ENCODE peak calls at places on chromosomes 5 and 9, in nine cellular contexts. C, D, L, K, R, V, N, T and M are unnamed samples. For H3K36me3, the result is how much of the 10 kb centered on the place peaks cover.

GRCh38 chr9:115517335-115518075 is 399.5 kb upstream of the TNC start:
- DNase-seq in C (no peak), D (no peak), L (no peak), K (no peak), R (no peak), V (no peak), N (peak), T (no peak), M (no peak)

GRCh38 chr5:145681216-145681615 is 153.9 kb downstream of the PRELID2 start:
- DNase-seq in C (no peak), D (no peak), L (no peak), K (no peak), R (no peak), V (no peak), N (no peak), T (no peak), M (no peak)

GRCh38 chr5:78755822-78756429 is 107.4 kb upstream of the LHFPL2 start:
- DNase-seq in C (no peak), D (no peak), L (no peak), K (no peak), R (no peak), V (no peak), N (peak), T (no peak), M (no peak)

GRCh38 chr5:82349651-82350050 is 71.5 kb upstream of the RPS23 start:
- DNase-seq in C (peak), D (no peak), L (no peak), K (no peak), R (no peak), V (no peak), N (peak), T (no peak), M (no peak)

GRCh38 chr5:37900692-37901091 is 60.9 kb upstream of the GDNF start:
- DNase-seq in C (peak), D (peak), L (no peak), K (peak), R (peak), V (peak), N (peak), T (peak), M (peak)

GRCh38 chr5:104015765-104016164 is 453.2 kb upstream of the NUDT12 start:
- DNase-seq in C (no peak), D (no peak), L (no peak), K (no peak), R (no peak), V (no peak), N (no peak), T (no peak), M (no peak)

GRCh38 chr9:95143591-95144561 is 173.6 kb downstream of the FANCC start:
- DNase-seq in C (peak), D (peak), L (no peak), K (peak), R (peak), V (no peak), N (peak), T (peak), M (peak)

GRCh38 chr5:54658014-54658413 is 140.5 kb downstream of the SNX18 start:
- DNase-seq in C (no peak), D (no peak), L (no peak), K (no peak), R (no peak), V (peak), N (peak), T (no peak), M (peak)

GRCh38 chr9:121896545-121896943 is 196.6 kb downstream of the TTLL11 start:
- DNase-seq in C (no peak), D (no peak), L (no peak), K (no peak), R (no peak), V (no peak), N (no peak), T (no peak), M (no peak)

GRCh38 chr5:6686916-6687409 is 26.3 kb upstream of the TENT4A start:
- DNase-seq in C (peak), D (no peak), L (no peak), K (no peak), R (peak), V (peak), N (peak), T (no peak), M (peak)

GRCh38 chr5:103041071-103041676 is 78.8 kb downstream of the GIN1 start:
- DNase-seq in C (no peak), D (no peak), L (peak), K (no peak), R (no peak), V (no peak), N (peak), T (no peak), M (no peak)

GRCh38 chr5:137604348-137605095 is 105.4 kb upstream of the SPOCK1 start:
- DNase-seq in C (no peak), D (no peak), L (no peak), K (no peak), R (no peak), V (no peak), N (no peak), T (no peak), M (no peak)

GRCh38 chr5:65100846-65101678 is 332.3 kb downstream of the CWC27 start:
- DNase-seq in C (peak), D (peak), L (peak), K (peak), R (peak), V (peak), N (peak), T (peak), M (peak)

GRCh38 chr5:33238826-33239670 is 201.7 kb upstream of the TARS1 start:
- DNase-seq in C (no peak), D (no peak), L (no peak), K (no peak), R (no peak), V (no peak), N (no peak), T (no peak), M (no peak)

GRCh38 chr9:21688108-21689102 is 114.0 kb upstream of the MTAP start:
- DNase-seq in C (peak), D (no peak), L (peak), K (no peak), R (peak), V (peak), N (peak), T (peak), M (peak)

GRCh38 chr9:85200726-85201402 is 531.3 kb downstream of the NTRK2 start:
- DNase-seq in C (peak), D (no peak), L (no peak), K (no peak), R (peak), V (peak), N (no peak), T (peak), M (no peak)

GRCh38 chr9:9598723-9599122 is 1014.1 kb downstream of the PTPRD start:
- DNase-seq in C (no peak), D (no peak), L (no peak), K (no peak), R (no peak), V (no peak), N (no peak), T (no peak), M (no peak)

GRCh38 chr5:148620696-148621095 is 33.6 kb downstream of the HTR4 start:
- DNase-seq in C (no peak), D (no peak), L (no peak), K (no peak), R (no peak), V (no peak), N (no peak), T (no peak), M (no peak)

GRCh38 chr9:138043061-138043410 is 165.5 kb downstream of the CACNA1B start:
- DNase-seq in C (no peak), D (no peak), L (no peak), K (no peak), R (no peak), V (no peak), N (no peak), T (peak), M (no peak)

GRCh38 chr5:133449181-133449580 is 163.2 kb downstream of the FSTL4 start:
- DNase-seq in C (no peak), D (no peak), L (no peak), K (no peak), R (no peak), V (no peak), N (no peak), T (no peak), M (no peak)

GRCh38 chr9:33815781-33816180 is 1.2 kb upstream of the UBE2R2 start:
- DNase-seq in C (no peak), D (no peak), L (no peak), K (no peak), R (no peak), V (no peak), N (no peak), T (no peak), M (no peak)

GRCh38 chr9:89398651-89399050 is 80.4 kb downstream of the SECISBP2 start:
- DNase-seq in C (no peak), D (no peak), L (no peak), K (no peak), R (no peak), V (no peak), N (no peak), T (no peak), M (no peak)

GRCh38 chr9:127556871-127557270 is 55.2 kb upstream of the STXBP1 start:
- DNase-seq in C (no peak), D (no peak), L (no peak), K (no peak), R (no peak), V (no peak), N (no peak), T (no peak), M (no peak)

GRCh38 chr5:93594591-93595419 is 11.8 kb downstream of the NR2F1 start:
- DNase-seq in C (no peak), D (no peak), L (no peak), K (no peak), R (no peak), V (no peak), N (no peak), T (no peak), M (no peak)

GRCh38 chr5:93598141-93598996 is 15.3 kb downstream of the NR2F1 start:
- DNase-seq in C (no peak), D (no peak), L (no peak), K (no peak), R (no peak), V (no peak), N (no peak), T (no peak), M (no peak)

GRCh38 chr5:93595420-93596136 is 12.6 kb downstream of the NR2F1 start:
- DNase-seq in C (no peak), D (no peak), L (no peak), K (no peak), R (no peak), V (no peak), N (no peak), T (no peak), M (no peak)

GRCh38 chr5:93596676-93597441 is 13.8 kb downstream of the NR2F1 start:
- DNase-seq in C (peak), D (no peak), L (no peak), K (no peak), R (no peak), V (no peak), N (no peak), T (peak), M (no peak)

DNA sequence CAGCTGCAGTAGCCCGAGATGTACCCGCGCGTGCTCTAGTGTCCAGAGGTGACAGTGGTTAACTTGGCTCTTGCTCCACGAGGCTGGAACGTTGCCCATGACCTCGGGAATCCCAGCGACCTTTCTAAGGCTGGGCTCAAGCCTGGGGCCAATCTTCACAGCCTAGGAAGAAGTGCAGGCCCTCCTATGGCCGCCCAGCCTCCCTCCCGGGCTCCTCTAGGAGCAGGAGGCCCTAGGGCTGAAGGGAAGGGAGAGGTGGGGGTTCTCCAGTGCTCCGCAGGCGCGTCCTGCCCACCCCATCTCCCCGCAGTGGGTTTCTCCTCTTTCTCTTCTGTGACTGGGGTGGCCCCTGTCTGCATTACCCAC is 13.3 kb downstream of the NR2F1 start:
- DNase-seq in C (no peak), D (no peak), L (no peak), K (no peak), R (no peak), V (no peak), N (no peak), T (no peak), M (no peak)
- H3K36me3 ChIP-seq in C (under half), D (under half), L (under half), K (under half), R (under half), V (under half), N (under half), T (under half), M (under half)

DNA sequence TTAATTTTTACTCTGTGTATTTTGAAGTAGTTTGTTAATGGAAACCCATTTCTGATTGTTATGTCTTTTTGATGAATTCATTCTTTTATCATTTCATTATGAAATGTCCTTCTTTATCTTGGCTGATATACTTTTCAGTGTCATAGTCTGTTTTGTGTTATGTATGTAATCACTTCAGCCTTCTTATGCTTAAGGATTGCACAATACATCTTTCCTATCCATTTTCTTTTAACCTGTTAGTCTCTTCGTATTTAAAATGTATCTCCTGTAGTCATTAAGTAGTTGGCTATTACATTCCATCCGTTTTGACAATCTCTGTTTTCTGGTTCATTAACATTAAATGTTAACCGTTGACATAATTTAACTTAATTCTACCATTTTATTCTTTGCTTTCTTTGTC is 344.6 kb upstream of the CTNND2 start:
- DNase-seq in C (no peak), D (no peak), L (no peak), K (no peak), R (no peak), V (no peak), N (no peak), T (no peak), M (no peak)
- H3K36me3 ChIP-seq in C (under half), D (under half), L (under half), K (under half), R (under half), V (under half), N (under half), T (under half), M (under half)

GRCh38 chr5:135391123-135391868 is 7.7 kb downstream of the MACROH2A1 start:
- DNase-seq in C (no peak), D (no peak), L (no peak), K (no peak), R (no peak), V (peak), N (peak), T (no peak), M (no peak)

GRCh38 chr5:135392256-135392655 is 6.8 kb downstream of the MACROH2A1 start:
- DNase-seq in C (no peak), D (no peak), L (no peak), K (no peak), R (no peak), V (peak), N (peak), T (no peak), M (no peak)

GRCh38 chr5:135393229-135393628 is 5.8 kb downstream of the MACROH2A1 start:
- DNase-seq in C (no peak), D (no peak), L (no peak), K (no peak), R (no peak), V (no peak), N (no peak), T (no peak), M (no peak)

GRCh38 chr5:135393691-135394090 is 5.3 kb downstream of the MACROH2A1 start:
- DNase-seq in C (no peak), D (no peak), L (no peak), K (no peak), R (no peak), V (no peak), N (peak), T (no peak), M (no peak)

DNA sequence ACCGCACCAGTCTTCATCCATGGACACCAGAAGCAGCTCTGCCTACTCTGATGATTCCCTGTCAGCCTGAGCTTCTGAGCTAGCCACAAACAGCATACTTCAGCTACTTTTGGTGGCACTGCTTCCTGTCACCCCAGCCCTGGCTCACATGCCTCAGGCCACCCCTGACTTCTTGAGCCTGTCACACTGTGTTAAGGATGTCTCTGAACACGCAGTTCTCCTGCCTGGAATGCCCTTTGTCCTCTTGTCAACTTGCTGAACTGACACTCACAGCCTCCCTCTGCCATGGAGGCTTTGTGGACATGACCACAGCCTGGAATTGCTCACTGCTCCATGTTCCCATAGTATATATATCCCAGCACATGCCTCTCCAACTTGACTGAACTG is 7.2 kb downstream of the MACROH2A1 start:
- DNase-seq in C (no peak), D (peak), L (no peak), K (no peak), R (no peak), V (no peak), N (no peak), T (no peak), M (no peak)
- H3K36me3 ChIP-seq in C (under half), D (under half), L (under half), K (under half), R (under half), V (under half), N (under half), T (under half), M (under half)

DNA sequence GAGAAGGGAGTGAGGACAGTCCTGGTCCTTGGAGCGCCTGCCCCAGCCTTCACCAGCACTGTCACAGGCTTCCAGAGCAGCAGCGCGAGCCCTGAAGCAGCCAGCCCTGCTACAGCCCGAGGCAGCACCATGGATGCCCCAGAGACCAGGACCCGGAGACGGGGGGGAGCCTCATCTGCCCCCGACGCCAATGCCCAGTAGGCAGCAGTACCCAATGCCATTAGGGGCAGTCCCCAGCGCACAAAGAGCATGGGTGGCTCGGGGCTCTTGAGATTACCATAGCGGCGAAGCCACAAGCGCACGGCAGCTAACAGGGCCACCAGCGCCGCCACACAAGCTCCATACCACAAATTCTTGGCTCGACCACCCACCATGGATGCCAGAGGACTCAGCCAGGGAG is 4.9 kb downstream of the PIGO start:
- DNase-seq in C (no peak), D (no peak), L (no peak), K (no peak), R (no peak), V (no peak), N (no peak), T (no peak), M (no peak)
- H3K36me3 ChIP-seq in C (under half), D (half or more), L (under half), K (under half), R (under half), V (under half), N (half or more), T (under half), M (under half)

DNA sequence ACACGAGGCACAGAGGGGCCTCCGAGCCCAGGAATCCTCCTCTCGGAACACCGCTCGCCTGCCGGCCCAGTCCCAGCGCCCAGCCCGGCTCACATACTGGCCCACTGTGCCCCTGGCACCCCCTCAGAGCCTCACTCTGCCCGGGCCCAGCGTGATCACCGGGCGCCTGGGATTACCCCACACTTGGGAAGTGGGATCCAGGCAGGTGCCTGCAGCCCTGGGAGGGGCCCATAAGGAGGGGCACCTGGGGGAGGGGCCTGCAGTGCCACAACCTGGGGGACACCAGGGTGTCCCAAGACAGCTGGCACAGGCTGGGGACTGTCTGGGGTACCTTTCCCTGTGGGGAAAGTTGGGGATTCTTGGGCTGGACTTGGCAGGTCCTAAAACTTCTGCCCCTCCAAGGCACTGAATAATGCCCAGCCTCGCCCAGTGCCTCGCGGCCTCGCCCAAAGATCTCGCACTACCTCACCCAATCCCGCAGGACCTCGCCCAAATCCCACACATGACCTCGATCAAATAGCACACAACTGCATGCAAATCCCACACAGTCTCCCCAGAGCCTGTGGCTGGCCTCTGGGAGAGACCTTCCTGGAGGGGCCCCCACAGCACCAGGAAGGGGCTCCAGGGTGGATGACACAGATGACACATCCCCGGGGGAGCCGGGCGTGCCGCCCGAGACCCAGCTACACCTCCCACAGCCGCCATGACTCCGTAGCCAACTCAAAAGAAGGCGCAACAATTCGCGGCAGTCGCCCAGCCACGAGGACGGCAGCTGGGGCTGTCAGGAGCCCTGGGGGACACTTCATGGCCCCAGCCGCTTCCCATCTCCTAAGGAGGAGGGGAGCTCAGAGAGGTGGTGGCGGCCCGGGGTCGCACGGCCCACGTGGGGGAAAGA is 13.7 kb downstream of the NOTCH1 start:
- DNase-seq in C (peak), D (no peak), L (no peak), K (no peak), R (no peak), V (no peak), N (no peak), T (no peak), M (no peak)
- H3K36me3 ChIP-seq in C (under half), D (under half), L (under half), K (under half), R (under half), V (under half), N (under half), T (under half), M (under half)

GRCh38 chr5:62617943-62618342 is 39.3 kb downstream of the LRRC70 start:
- DNase-seq in C (no peak), D (no peak), L (no peak), K (no peak), R (no peak), V (no peak), N (no peak), T (no peak), M (no peak)
- H3K36me3 ChIP-seq in C (under half), D (under half), L (under half), K (under half), R (under half), V (under half), N (under half), T (under half), M (under half)

DNA sequence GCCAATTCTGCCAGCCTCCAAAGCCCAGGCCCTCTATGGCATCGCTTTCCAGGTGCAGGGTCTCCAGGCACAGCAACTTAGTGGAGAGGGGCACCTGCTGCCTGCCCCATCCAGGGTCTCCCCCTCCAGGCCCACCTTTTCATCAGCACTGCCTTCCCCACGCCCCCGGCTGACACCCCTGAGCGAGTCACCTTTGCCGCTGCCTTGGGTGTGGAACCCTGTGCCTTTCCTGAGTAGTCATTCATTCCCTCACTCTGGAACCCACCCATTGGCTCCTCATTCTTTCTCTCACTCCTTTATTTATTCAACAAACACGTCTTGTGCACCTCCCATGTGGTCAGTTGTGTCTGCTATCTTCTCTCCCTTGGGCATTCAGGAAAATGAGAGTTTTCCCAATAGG is 14.5 kb upstream of the RPL26L1 start:
- DNase-seq in C (no peak), D (no peak), L (no peak), K (no peak), R (no peak), V (no peak), N (no peak), T (no peak), M (no peak)
- H3K36me3 ChIP-seq in C (under half), D (under half), L (under half), K (under half), R (under half), V (under half), N (under half), T (under half), M (under half)